ENCODE peak calls at places on chromosomes 11 and 22, in four cellular contexts. S is H1, R is mesenchymal stem cell, A is neuronal stem cell. J is an unnamed sample.

GRCh38 chr11:10314199-10315072 is 9.6 kb downstream of the ADM start:
- DNase-seq in S (no peak), R (peak; percentile 78), A (no peak), J (peak; percentile 34)

GRCh38 chr22:49487950-49488349 is 339.7 kb downstream of the BRD1 start:
- DNase-seq in S (peak; percentile 61), R (no peak), A (no peak), J (peak; percentile 81)

GRCh38 chr22:39241632-39242388 is 3.0 kb downstream of the PDGFB start:
- DNase-seq in S (no peak), R (no peak), A (no peak), J (no peak)

GRCh38 chr11:117664897-117665296 is 132.1 kb downstream of the DSCAML1 start:
- DNase-seq in S (no peak), R (no peak), A (peak; percentile 70), J (peak; percentile 47)

GRCh38 chr11:106601637-106602297 is 416.5 kb downstream of the GUCY1A2 start:
- DNase-seq in S (no peak), R (no peak), A (no peak), J (no peak)

GRCh38 chr11:47553417-47553746 is 450 bp upstream of the CELF1 start:
- DNase-seq in S (no peak), R (no peak), A (no peak), J (no peak)

GRCh38 chr22:25970348-25970995 is 198.8 kb upstream of the SEZ6L start:
- DNase-seq in S (no peak), R (no peak), A (peak; percentile 29), J (peak; percentile 52)

GRCh38 chr11:113447621-113448310 is 27.4 kb downstream of the DRD2 start:
- DNase-seq in S (no peak), R (peak; percentile 71), A (no peak), J (no peak)

GRCh38 chr11:122141757-122142156 is 25.7 kb upstream of the BLID start:
- DNase-seq in S (no peak), R (no peak), A (no peak), J (no peak)

GRCh38 chr22:45968751-45969413 is 8.1 kb downstream of the WNT7B start:
- DNase-seq in S (no peak), R (peak; percentile 67), A (no peak), J (no peak)

GRCh38 chr22:25062378-25063095 is 110.0 kb downstream of the KIAA1671 start:
- DNase-seq in S (no peak), R (peak; percentile 18), A (no peak), J (no peak)

GRCh38 chr11:112343368-112344039 is 82.8 kb upstream of the PLET1 start:
- DNase-seq in S (no peak), R (peak; percentile 59), A (no peak), J (no peak)

GRCh38 chr11:74633406-74634393 is 41.3 kb downstream of the POLD3 start:
- DNase-seq in S (no peak), R (no peak), A (no peak), J (no peak)

GRCh38 chr22:34841911-34842310 is 224.0 kb upstream of the ISX start:
- DNase-seq in S (no peak), R (no peak), A (no peak), J (no peak)

GRCh38 chr22:34847072-34847471 is 218.9 kb upstream of the ISX start:
- DNase-seq in S (no peak), R (no peak), A (no peak), J (no peak)

GRCh38 chr22:34841321-34841901 is 224.5 kb upstream of the ISX start:
- DNase-seq in S (no peak), R (no peak), A (peak; percentile 57), J (peak; percentile 56)

GRCh38 chr22:34845391-34845790 is 220.6 kb upstream of the ISX start:
- DNase-seq in S (no peak), R (no peak), A (no peak), J (no peak)

DNA sequence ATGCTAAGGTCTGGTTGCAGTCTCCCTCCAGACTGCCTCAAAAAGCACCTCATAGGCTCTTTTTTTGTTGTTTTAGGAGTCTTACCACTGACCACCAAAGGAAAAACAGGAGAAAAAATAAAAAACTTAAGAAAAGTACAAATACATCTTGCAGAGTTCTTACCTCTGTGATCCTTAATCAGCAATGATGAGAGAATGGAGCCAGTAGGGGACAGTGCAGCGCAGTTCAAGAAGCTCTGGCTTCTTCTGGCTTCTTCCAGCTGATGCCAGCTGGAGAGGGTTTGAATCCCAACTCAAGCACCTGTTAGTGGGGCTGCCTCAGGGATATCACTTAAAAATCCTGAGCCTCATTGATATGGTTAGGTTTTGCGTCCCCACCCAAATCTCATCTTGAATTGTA is 223.3 kb upstream of the ISX start:
- DNase-seq in S (no peak), R (no peak), A (no peak), J (no peak)
- H3K14ac ChIP-seq in S (no peak overlapping the region), R (no peak overlapping the region), A (no peak overlapping the region), J (no peak overlapping the region)

GRCh38 chr11:66887531-66887930 is 30.7 kb downstream of the LRFN4 start:
- DNase-seq in S (no peak), R (no peak), A (no peak), J (no peak)

GRCh38 chr11:66891849-66892660 is 35.2 kb downstream of the LRFN4 start:
- DNase-seq in S (no peak), R (peak; percentile 94), A (no peak), J (peak; percentile 82)

GRCh38 chr11:66888282-66888681 is 31.4 kb downstream of the LRFN4 start:
- DNase-seq in S (no peak), R (no peak), A (no peak), J (no peak)

GRCh38 chr11:66889974-66890373 is 33.1 kb downstream of the LRFN4 start:
- DNase-seq in S (no peak), R (no peak), A (peak; percentile 43), J (no peak)

GRCh38 chr11:66892926-66893325 is 36.1 kb downstream of the LRFN4 start:
- DNase-seq in S (no peak), R (peak; percentile 23), A (no peak), J (no peak)
- H3K9ac ChIP-seq in S (no peak overlapping the region), R (no peak overlapping the region), A (no peak overlapping the region), J (no peak overlapping the region)

GRCh38 chr11:79244805-79245197 is 196.0 kb downstream of the TENM4 start:
- DNase-seq in S (no peak), R (no peak), A (no peak), J (no peak)
- H3K14ac ChIP-seq in S (no peak overlapping the region), R (no peak overlapping the region), A (no peak overlapping the region), J (no peak overlapping the region)

DNA sequence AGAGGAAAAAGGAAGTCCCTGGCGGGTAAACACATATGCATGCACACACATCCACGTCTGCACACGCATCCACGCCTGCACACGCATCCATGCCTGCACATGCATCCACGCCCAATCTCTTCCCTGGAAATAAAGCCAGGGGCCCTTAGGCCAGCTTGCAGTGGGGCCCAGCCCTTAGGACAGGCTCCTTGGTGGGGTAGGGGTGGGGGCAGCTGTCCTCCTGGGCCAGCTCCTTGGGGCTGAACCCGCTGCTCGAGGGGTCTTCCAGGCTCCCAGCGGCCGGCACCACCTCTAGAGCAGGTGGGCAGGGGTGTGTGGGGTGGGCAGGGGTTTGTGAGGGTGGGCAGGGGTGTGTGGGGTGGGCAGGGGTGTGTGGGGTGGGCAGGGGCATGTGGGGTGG is 1.9 kb downstream of the C11orf21 start:
- DNase-seq in S (no peak), R (no peak), A (no peak), J (no peak)
- H3K9ac ChIP-seq in S (no peak overlapping the region), R (no peak overlapping the region), A (no peak overlapping the region), J (no peak overlapping the region)

GRCh38 chr22:38213319-38214247 is 11.8 kb downstream of the MAFF start:
- DNase-seq in S (no peak), R (peak; percentile 38), A (no peak), J (no peak)
- H3K14ac ChIP-seq in S (no peak overlapping the region), R (no peak overlapping the region), A (peak overlapping the region; percentile 72), J (no peak overlapping the region)

DNA sequence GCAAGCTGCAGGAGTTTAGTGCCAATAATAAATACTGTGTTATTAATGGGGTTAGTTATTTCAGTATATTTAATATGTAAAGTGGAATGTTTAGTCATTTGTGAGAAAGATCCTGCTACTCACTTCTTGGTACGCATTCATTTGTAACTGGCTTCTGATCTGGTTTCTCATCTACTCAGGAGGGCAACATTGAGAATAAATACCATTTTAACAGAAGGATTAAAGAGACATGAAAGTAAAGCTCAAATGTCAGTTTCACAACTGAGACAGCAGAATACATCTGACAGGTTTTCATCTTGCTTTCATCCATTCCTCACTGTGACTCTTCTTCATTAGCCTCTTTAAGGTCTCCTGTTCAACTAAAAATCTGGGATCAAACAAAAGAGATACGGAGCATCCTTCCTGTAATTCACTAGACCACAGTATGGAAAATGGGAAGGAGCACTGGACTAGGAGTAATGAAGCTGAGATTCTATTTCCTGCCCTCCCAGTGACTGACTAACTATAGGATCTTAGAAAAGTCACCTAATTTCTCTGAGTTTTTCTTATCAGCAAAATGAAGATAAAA is 31.4 kb upstream of the CCDC89 start:
- DNase-seq in S (no peak), R (no peak), A (no peak), J (no peak)
- H3K9ac ChIP-seq in S (no peak overlapping the region), R (peak overlapping the region; percentile 94), A (no peak overlapping the region), J (no peak overlapping the region)

GRCh38 chr11:68459886-68460740 is 439 bp upstream of the PPP6R3 start:
- DNase-seq in S (peak; percentile 97), R (peak; percentile 100), A (peak; percentile 99), J (peak; percentile 99)
- H3K14ac ChIP-seq in S (no peak overlapping the region), R (no peak overlapping the region), A (no peak overlapping the region), J (peak overlapping the region; percentile 96)